ENCODE peak calls at places on chromosome 11, in eight cellular contexts. T, K, U, G, R, J, N and E are unnamed samples.

GRCh38 chr11:82826526-82826925 is 73.7 kb downstream of the PRCP start:
- DNase-seq in R (no peak), U (no peak), K (no peak), T (no peak), N (no peak), J (no peak), G (no peak), E (no peak)

GRCh38 chr11:133904818-133905515 is 51.8 kb downstream of the IGSF9B start:
- DNase-seq in K (no peak), T (no peak), N (no peak), G (no peak), U (no peak), R (no peak), J (no peak), E (no peak)

GRCh38 chr11:95674669-95675358 is 114.8 kb downstream of the FAM76B start:
- DNase-seq in U (no peak), G (no peak), N (no peak), J (no peak), T (no peak), K (no peak), R (no peak), E (no peak)

GRCh38 chr11:126277322-126277721 is 5.6 kb upstream of the TIRAP start:
- DNase-seq in N (no peak), K (no peak), T (no peak), R (no peak), U (no peak), G (no peak), J (no peak), E (no peak)

GRCh38 chr11:66151273-66151672 is 81.2 kb downstream of the PACS1 start:
- DNase-seq in N (no peak), T (no peak), U (no peak), K (no peak), G (no peak), J (no peak), R (no peak), E (no peak)

GRCh38 chr11:6992026-6992425 is 28.1 kb downstream of the ZNF214 start:
- DNase-seq in R (no peak), J (no peak), N (no peak), G (no peak), T (peak), K (no peak), U (no peak), E (no peak)

GRCh38 chr11:36391062-36391461 is 95.0 kb downstream of the PRR5L start:
- DNase-seq in G (no peak), R (no peak), J (no peak), T (no peak), N (no peak), U (no peak), K (no peak), E (no peak)

GRCh38 chr11:41306435-41306834 is 153.0 kb downstream of the LRRC4C start:
- DNase-seq in T (no peak), J (no peak), G (no peak), R (no peak), K (no peak), N (no peak), U (no peak), E (no peak)

GRCh38 chr11:28439403-28439802 is 331.2 kb downstream of the METTL15 start:
- DNase-seq in J (no peak), N (no peak), T (no peak), K (no peak), U (no peak), R (no peak), G (no peak), E (no peak)

GRCh38 chr11:73323464-73323863 is 15.4 kb downstream of the ARHGEF17 start:
- DNase-seq in U (peak), G (peak), K (no peak), T (peak), R (peak), J (no peak), N (peak), E (peak)

GRCh38 chr11:19407692-19408091 is 166.9 kb upstream of the E2F8 start:
- DNase-seq in U (no peak), T (no peak), N (no peak), K (no peak), R (no peak), J (no peak), G (no peak), E (no peak)

GRCh38 chr11:113874096-113874919 is 1.1 kb downstream of the USP28 start:
- DNase-seq in U (peak), R (no peak), J (peak), N (no peak), G (no peak), K (no peak), T (no peak), E (no peak)

GRCh38 chr11:35407041-35407440 is 12.3 kb downstream of the SLC1A2 start:
- DNase-seq in U (no peak), R (no peak), K (no peak), G (no peak), N (no peak), J (no peak), T (no peak), E (no peak)

GRCh38 chr11:36333897-36334296 is 37.8 kb downstream of the PRR5L start:
- DNase-seq in J (no peak), G (no peak), K (peak), N (no peak), U (peak), R (peak), T (peak), E (no peak)

GRCh38 chr11:58832246-58832645 is 12.3 kb downstream of the GLYATL2 start:
- DNase-seq in G (no peak), U (no peak), K (no peak), R (no peak), N (no peak), T (no peak), J (no peak), E (no peak)

GRCh38 chr11:114440971-114441810 is 1.9 kb downstream of the REXO2 start:
- DNase-seq in R (no peak), T (peak), J (no peak), N (no peak), U (no peak), G (no peak), K (no peak), E (peak)

GRCh38 chr11:108786281-108786990 is 121.6 kb downstream of the DDX10 start:
- DNase-seq in N (no peak), T (peak), R (no peak), G (no peak), K (no peak), U (no peak), J (no peak), E (no peak)

GRCh38 chr11:108307751-108308150 is 84.9 kb downstream of the ATM start:
- DNase-seq in J (no peak), N (no peak), R (no peak), U (no peak), G (no peak), K (no peak), T (no peak), E (no peak)

GRCh38 chr11:58926251-58926650 is 13.0 kb upstream of the GLYATL1 start:
- DNase-seq in U (no peak), N (no peak), G (no peak), R (no peak), J (no peak), K (no peak), T (peak), E (peak)

GRCh38 chr11:64259533-64260067 is 8.3 kb downstream of the PLCB3 start:
- DNase-seq in U (no peak), R (no peak), J (no peak), K (no peak), T (no peak), N (no peak), G (no peak), E (no peak)

GRCh38 chr11:120363436-120363835 is 27.2 kb downstream of the ARHGEF12 start:
- DNase-seq in N (no peak), J (no peak), U (no peak), T (no peak), K (no peak), R (no peak), G (no peak), E (no peak)

GRCh38 chr11:123145220-123145619 is 49.8 kb downstream of the CLMP start:
- DNase-seq in K (peak), R (no peak), G (no peak), U (no peak), J (no peak), N (no peak), T (peak), E (peak)

GRCh38 chr11:11072067-11072466 is 214.2 kb upstream of the ZBED5 start:
- DNase-seq in J (no peak), N (no peak), G (no peak), K (no peak), R (no peak), U (peak), T (no peak), E (no peak)

GRCh38 chr11:16780146-16780545 is 41.7 kb downstream of the C11orf58 start:
- DNase-seq in T (no peak), K (no peak), N (no peak), G (no peak), U (no peak), J (no peak), R (no peak), E (no peak)

GRCh38 chr11:93817426-93818348 is 32.7 kb downstream of the VSTM5 start:
- DNase-seq in K (no peak), T (no peak), U (peak), N (no peak), J (no peak), R (no peak), G (no peak), E (no peak)

GRCh38 chr11:121634889-121635288 is 182.1 kb upstream of the SORL1-AS1 start:
- DNase-seq in K (no peak), J (no peak), G (no peak), T (peak), N (no peak), R (no peak), U (no peak), E (no peak)

GRCh38 chr11:8081591-8082021 is 595 bp downstream of the TUB start:
- DNase-seq in U (no peak), R (peak), G (no peak), N (no peak), J (no peak), K (no peak), T (peak), E (no peak)

GRCh38 chr11:69510471-69511357 is 29.3 kb downstream of the LINC01488 start:
- DNase-seq in U (peak), N (no peak), R (no peak), J (no peak), G (no peak), T (peak), K (no peak), E (no peak)

GRCh38 chr11:86668929-86669328 is 3.5 kb downstream of the ME3 start:
- DNase-seq in U (no peak), R (no peak), J (no peak), N (no peak), K (no peak), G (no peak), T (no peak), E (no peak)

GRCh38 chr11:32580967-32581366 is 2.7 kb upstream of the EIF3M start:
- DNase-seq in J (no peak), G (no peak), K (no peak), R (no peak), T (no peak), N (no peak), U (no peak), E (peak)

GRCh38 chr11:850777-851762 is 8.4 kb downstream of the TSPAN4 start:
- DNase-seq in J (peak), N (no peak), U (peak), R (peak), G (no peak), K (no peak), T (no peak), E (no peak)

GRCh38 chr11:33605703-33606102 is 94.9 kb downstream of the C11orf91 start:
- DNase-seq in J (no peak), U (no peak), T (no peak), R (no peak), N (no peak), K (no peak), G (no peak), E (no peak)

GRCh38 chr11:57425565-57426438 is 1.1 kb downstream of the SLC43A3 start:
- DNase-seq in R (no peak), T (no peak), U (peak), K (no peak), N (no peak), J (no peak), G (peak), E (no peak)

GRCh38 chr11:134889832-134890231 is 477.8 kb upstream of the B3GAT1 start:
- DNase-seq in K (no peak), N (no peak), R (no peak), U (no peak), G (no peak), T (no peak), J (no peak), E (no peak)

GRCh38 chr11:45395421-45395820 is 109.3 kb upstream of the SYT13 start:
- DNase-seq in U (no peak), T (no peak), G (no peak), K (no peak), N (no peak), J (no peak), R (no peak), E (no peak)

GRCh38 chr11:67024410-67024809 is 1.5 kb downstream of the SYT12 start:
- DNase-seq in U (no peak), G (no peak), N (no peak), K (no peak), J (no peak), T (no peak), R (no peak), E (no peak)

GRCh38 chr11:111733009-111733408 is 33.2 kb downstream of the PPP2R1B start:
- DNase-seq in N (no peak), G (peak), K (no peak), R (no peak), J (no peak), U (no peak), T (peak), E (no peak)

GRCh38 chr11:116993599-116993998 is 104.6 kb downstream of the SIK3 start:
- DNase-seq in U (no peak), R (peak), N (peak), K (no peak), G (peak), J (no peak), T (peak), E (no peak)